ENCODE peak calls at places on chromosomes 16 and 17, in four cellular contexts. M, Q, R and O are unnamed samples.

GRCh38 chr17:63445571-63446217 is 412 bp downstream of the CYB561 start:
- DNase-seq in M (peak), R (no peak), Q (no peak), O (peak)

GRCh38 chr16:19701091-19701490 is 16.9 kb downstream of the KNOP1 start:
- DNase-seq in M (no peak), Q (no peak), R (peak), O (no peak)

GRCh38 chr17:78132086-78132676 is 1.6 kb downstream of the TMC8 start:
- DNase-seq in M (no peak), Q (no peak), R (no peak), O (no peak)

GRCh38 chr17:2402517-2402916 is 1.7 kb upstream of the MNT start:
- DNase-seq in Q (no peak), R (no peak), M (no peak), O (no peak)

GRCh38 chr16:57906385-57907316 is 64.3 kb downstream of the CNGB1 start:
- DNase-seq in Q (no peak), R (no peak), M (no peak), O (peak)

GRCh38 chr17:65332375-65332774 is 195.2 kb downstream of the RGS9 start:
- DNase-seq in M (peak), R (peak), Q (peak), O (peak)

GRCh38 chr16:25691519-25692091 is at the start of gene HS3ST4:
- DNase-seq in R (no peak), M (no peak), Q (no peak), O (no peak)

GRCh38 chr17:39229274-39229913 is 3.6 kb upstream of the STAC2 start:
- DNase-seq in M (peak), R (peak), Q (no peak), O (peak)

GRCh38 chr17:81125573-81126081 is 39.7 kb upstream of the PVALEF start:
- DNase-seq in R (no peak), Q (no peak), M (no peak), O (no peak)

GRCh38 chr16:4313563-4314531 is 2.0 kb upstream of the GLIS2 start:
- DNase-seq in M (peak), Q (no peak), R (no peak), O (no peak)

GRCh38 chr17:43813386-43813785 is 19.6 kb downstream of the MPP3 start:
- DNase-seq in R (no peak), Q (no peak), M (no peak), O (no peak)

GRCh38 chr16:8962393-8963009 is 1.2 kb downstream of the USP7 start:
- DNase-seq in Q (no peak), R (no peak), M (no peak), O (peak)

GRCh38 chr17:20103454-20104448 is 94.6 kb downstream of the SPECC1 start:
- DNase-seq in R (no peak), M (peak), Q (no peak), O (no peak)

GRCh38 chr17:45264430-45264829 is 2.5 kb upstream of the SPATA32 start:
- DNase-seq in Q (no peak), M (no peak), R (no peak), O (no peak)

GRCh38 chr16:3642397-3643094 is 11.9 kb upstream of the DNASE1 start:
- DNase-seq in M (peak), Q (no peak), R (no peak), O (peak)

GRCh38 chr17:28097254-28097653 is 54.8 kb downstream of the NLK start:
- DNase-seq in M (no peak), Q (no peak), R (no peak), O (no peak)

GRCh38 chr17:72409405-72410002 is 288.7 kb downstream of the SOX9 start:
- DNase-seq in Q (no peak), M (no peak), R (no peak), O (no peak)

GRCh38 chr16:83826146-83826913 is 18.6 kb downstream of the HSBP1 start:
- DNase-seq in R (peak), Q (peak), M (peak), O (peak)

GRCh38 chr16:81524382-81524781 is 79.8 kb downstream of the CMIP start:
- DNase-seq in Q (no peak), R (no peak), M (no peak), O (no peak)

GRCh38 chr17:59753522-59754467 is 46.3 kb downstream of the VMP1 start:
- DNase-seq in M (peak), R (peak), Q (peak), O (peak)

GRCh38 chr17:2362416-2362815 is 25.1 kb downstream of the SGSM2 start:
- DNase-seq in Q (no peak), M (no peak), R (no peak), O (no peak)

GRCh38 chr16:3980311-3981111 is 100.0 kb upstream of the CREBBP start:
- DNase-seq in Q (no peak), R (peak), M (peak), O (peak)

GRCh38 chr16:1983544-1984346 is at the start of gene GFER:
- DNase-seq in R (peak), M (peak), Q (peak), O (peak)

GRCh38 chr16:84180519-84181140 is 6.2 kb downstream of the TAF1C start:
- DNase-seq in M (no peak), Q (no peak), R (no peak), O (no peak)

GRCh38 chr17:57377094-57377493 is 120.8 kb downstream of the MSI2 start:
- DNase-seq in R (no peak), M (no peak), Q (no peak), O (no peak)

GRCh38 chr16:24700549-24701392 is 28.7 kb upstream of the TNRC6A start:
- DNase-seq in M (peak), Q (peak), R (peak), O (peak)

GRCh38 chr16:3469736-3470135 is 25.6 kb downstream of the C16orf90 start:
- DNase-seq in R (no peak), Q (no peak), M (no peak), O (no peak)

GRCh38 chr16:68368602-68368944 is 57.8 kb downstream of the PRMT7 start:
- DNase-seq in Q (no peak), M (no peak), R (no peak), O (no peak)

GRCh38 chr17:82574041-82574440 is 54.5 kb downstream of the FOXK2 start:
- DNase-seq in Q (no peak), R (no peak), M (no peak), O (no peak)

GRCh38 chr17:29722411-29723198 is 99.9 kb upstream of the CORO6 start:
- DNase-seq in M (peak), Q (no peak), R (peak), O (no peak)

GRCh38 chr16:50848755-50849514 is 107.0 kb downstream of the CYLD start:
- DNase-seq in M (no peak), Q (no peak), R (no peak), O (no peak)

GRCh38 chr16:86072328-86073102 is 173.6 kb downstream of the IRF8 start:
- DNase-seq in M (peak), R (peak), Q (peak), O (peak)

GRCh38 chr16:57730771-57731730 is 4.5 kb upstream of the KATNB1 start:
- DNase-seq in Q (no peak), M (no peak), R (no peak), O (no peak)

GRCh38 chr17:78746949-78747269 is 35.2 kb downstream of the CYTH1 start:
- DNase-seq in Q (no peak), M (no peak), R (no peak), O (no peak)

GRCh38 chr17:40648326-40648968 is 829 bp upstream of the SMARCE1 start:
- DNase-seq in R (peak), M (no peak), Q (no peak), O (no peak)